ENCODE peak calls at places on chromosome 20, in five cellular contexts. W, Q, D, V and U are unnamed samples.

GRCh38 chr20:20710847-20711315 is 1.6 kb downstream of the RALGAPA2 start:
- DNase-seq in D (no peak), Q (no peak), W (peak), V (no peak), U (no peak)

GRCh38 chr20:41467690-41468089 is 101.1 kb upstream of the EMILIN3 start:
- DNase-seq in D (no peak), W (no peak), V (no peak), Q (no peak), U (no peak)

GRCh38 chr20:2993250-2993649 is 50.2 kb upstream of the GNRH2 start:
- DNase-seq in Q (no peak), D (no peak), V (no peak), W (no peak), U (no peak)

GRCh38 chr20:11982289-11982957 is 64.7 kb downstream of the BTBD3 start:
- DNase-seq in W (no peak), Q (no peak), D (peak), V (no peak), U (no peak)

GRCh38 chr20:58483470-58483869 is 31.7 kb downstream of the APCDD1L start:
- DNase-seq in D (no peak), V (no peak), Q (no peak), W (no peak), U (no peak)

GRCh38 chr20:20034486-20034885 is 17.3 kb downstream of the NAA20 start:
- DNase-seq in Q (no peak), W (no peak), V (no peak), D (no peak), U (no peak)

GRCh38 chr20:59692139-59692538 is 87.8 kb downstream of the PHACTR3 start:
- DNase-seq in D (no peak), W (no peak), Q (peak), V (no peak), U (no peak)

GRCh38 chr20:37355252-37356180 is 9.6 kb downstream of the SRC start:
- DNase-seq in Q (no peak), V (no peak), D (no peak), W (no peak), U (no peak)

GRCh38 chr20:63591147-63591533 is 17.1 kb upstream of the HELZ2 start:
- DNase-seq in W (no peak), D (no peak), V (no peak), Q (no peak), U (no peak)

GRCh38 chr20:47805951-47806350 is 20.7 kb upstream of the SULF2 start:
- DNase-seq in W (no peak), D (no peak), Q (no peak), V (no peak), U (no peak)

GRCh38 chr20:10578607-10579006 is 95.2 kb downstream of the JAG1 start:
- DNase-seq in W (no peak), V (no peak), Q (no peak), D (peak), U (no peak)

GRCh38 chr20:29689411-29690225 is 1567.8 kb upstream of the DEFB115 start:
- DNase-seq in W (no peak), V (no peak), D (no peak), Q (peak), U (no peak)

GRCh38 chr20:41308290-41308691 is 9.2 kb downstream of the ZHX3 start:
- DNase-seq in D (no peak), Q (no peak), W (no peak), V (peak), U (no peak)

GRCh38 chr20:33372993-33373441 is 28.3 kb downstream of the CDK5RAP1 start:
- DNase-seq in W (no peak), Q (no peak), V (no peak), D (no peak), U (no peak)

GRCh38 chr20:35698298-35699126 is 640 bp downstream of the NFS1 start:
- DNase-seq in D (no peak), Q (peak), V (no peak), W (peak), U (no peak)

GRCh38 chr20:10307359-10307735 is 88.7 kb downstream of the SNAP25 start:
- DNase-seq in D (no peak), V (no peak), W (no peak), Q (no peak), U (no peak)

GRCh38 chr20:2234788-2235187 is 61.0 kb upstream of the TGM3 start:
- DNase-seq in Q (no peak), V (no peak), W (no peak), D (no peak), U (no peak)

GRCh38 chr20:41030536-41031242 is 2.1 kb downstream of the TOP1 start:
- DNase-seq in W (no peak), D (no peak), V (no peak), Q (peak), U (no peak)

GRCh38 chr20:24768977-24769675 is 179.9 kb upstream of the CST7 start:
- DNase-seq in W (no peak), Q (no peak), V (no peak), D (no peak), U (no peak)

GRCh38 chr20:1002682-1003561 is 811 bp upstream of the RSPO4 start:
- DNase-seq in D (no peak), W (no peak), V (no peak), Q (no peak), U (no peak)
- H3K4me3 ChIP-seq in D (peak), W (no peak), V (peak), Q (no peak), U (no peak)

GRCh38 chr20:52859156-52859887 is 112.8 kb upstream of the TSHZ2 start:
- DNase-seq in Q (peak), D (no peak), W (no peak), V (no peak), U (no peak)
- TF ChIP-seq CTCF in Q (no peak), D (no peak), W (no peak), V (no peak), U (no peak)

GRCh38 chr20:56540415-56540814 is 7.4 kb downstream of the FAM209B start:
- DNase-seq in D (no peak), Q (no peak), W (no peak), V (no peak), U (no peak)
- H3K4me3 ChIP-seq in D (no peak), Q (no peak), W (no peak), V (no peak), U (no peak)

DNA sequence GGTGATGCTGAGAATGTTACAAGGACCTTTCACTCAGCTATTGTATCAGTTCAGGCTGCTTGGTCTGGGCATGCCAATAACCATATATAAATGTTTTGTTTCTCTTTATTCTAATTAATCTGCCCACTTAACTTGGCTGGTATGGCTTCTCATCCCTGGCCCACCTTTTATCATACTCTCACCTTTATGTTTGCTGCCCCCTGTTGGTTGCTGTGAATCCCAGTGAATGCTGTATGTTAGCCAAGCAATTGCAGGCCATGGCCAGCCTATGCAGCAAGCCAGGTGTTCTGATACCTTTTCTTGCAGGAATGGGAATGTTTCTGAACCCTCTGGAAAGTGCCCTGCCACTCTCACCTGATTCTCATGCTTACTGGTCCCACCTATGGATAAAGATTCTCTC is 54.6 kb downstream of the PCSK2 start:
- DNase-seq in Q (peak), W (peak), D (peak), V (no peak), U (no peak)
- TF ChIP-seq CTCF in Q (no peak), W (no peak), D (peak), V (peak), U (peak)

GRCh38 chr20:61459705-61460104 is 207.6 kb downstream of the CDH4 start:
- DNase-seq in D (no peak), V (no peak), W (no peak), Q (no peak), U (no peak)
- H3K4me3 ChIP-seq in D (no peak), V (no peak), W (no peak), Q (no peak), U (no peak)

DNA sequence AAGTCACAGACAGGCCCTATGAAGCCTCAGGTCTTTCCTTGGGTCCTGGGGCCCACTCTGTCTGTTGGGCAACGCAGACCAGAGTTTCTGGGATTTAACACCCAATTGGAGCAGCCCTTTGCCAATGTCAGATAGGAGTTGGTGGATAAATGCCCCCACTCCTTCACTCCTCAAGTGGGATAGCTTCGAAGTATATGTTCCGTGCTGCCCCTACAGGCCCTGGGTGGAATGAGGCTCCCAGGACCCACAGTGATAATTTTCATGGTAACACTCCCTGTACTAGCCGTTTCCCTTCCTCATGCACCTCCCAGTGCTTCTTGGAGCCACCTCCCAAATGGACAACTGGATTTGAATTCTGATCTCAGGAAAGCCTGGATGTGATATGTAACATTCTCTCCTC is 145.4 kb downstream of the FOXA2 start:
- DNase-seq in Q (no peak), V (no peak), W (no peak), D (peak), U (no peak)
- TF ChIP-seq CTCF in Q (no peak), V (no peak), W (no peak), D (no peak), U (no peak)

GRCh38 chr20:31674895-31675827 is 37.4 kb downstream of the COX4I2 start:
- DNase-seq in Q (peak), W (peak), V (no peak), D (no peak), U (peak)

GRCh38 chr20:31676534-31677030 is 38.9 kb downstream of the COX4I2 start:
- DNase-seq in Q (no peak), D (no peak), W (no peak), V (no peak), U (no peak)

GRCh38 chr20:31675828-31676533 is 38.3 kb downstream of the COX4I2 start:
- DNase-seq in D (no peak), Q (peak), V (no peak), W (peak), U (no peak)

GRCh38 chr20:31673435-31673834 is 35.7 kb downstream of the COX4I2 start:
- DNase-seq in D (no peak), V (no peak), W (no peak), Q (no peak), U (no peak)

GRCh38 chr20:31673943-31674463 is 36.3 kb downstream of the COX4I2 start:
- DNase-seq in V (no peak), W (no peak), D (no peak), Q (no peak), U (no peak)
- H3K4me3 ChIP-seq in V (no peak), W (no peak), D (no peak), Q (no peak), U (no peak)

DNA sequence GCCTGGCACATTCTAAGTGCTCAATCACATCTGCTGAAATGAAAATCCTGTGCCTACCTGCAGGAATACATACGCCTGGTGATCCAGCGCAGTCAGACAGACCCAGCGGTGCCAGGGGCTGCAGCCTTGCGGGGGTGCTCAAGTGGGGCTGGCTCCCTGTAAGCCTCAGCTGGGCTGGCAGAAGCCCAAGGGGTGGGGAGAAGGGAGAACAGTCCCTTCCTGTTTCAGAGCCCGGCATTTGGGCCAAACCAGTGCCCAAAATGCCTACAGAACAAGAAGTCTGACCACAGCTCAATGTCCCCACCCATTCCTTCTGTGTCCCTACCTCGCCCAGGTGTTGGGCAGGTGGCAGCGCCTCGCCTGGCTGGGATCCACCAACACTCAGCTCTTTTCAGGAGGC is 22.6 kb downstream of the KCNK15 start:
- DNase-seq in W (no peak), D (no peak), V (no peak), Q (no peak), U (no peak)
- TF ChIP-seq CTCF in W (no peak), D (no peak), V (no peak), Q (no peak), U (no peak)

GRCh38 chr20:5654557-5654956 is 95.6 kb upstream of the SHLD1 start:
- DNase-seq in Q (no peak), D (peak), W (no peak), V (peak), U (peak)

GRCh38 chr20:5657873-5658200 is 92.4 kb upstream of the SHLD1 start:
- DNase-seq in W (no peak), Q (no peak), V (no peak), D (no peak), U (no peak)

GRCh38 chr20:5658897-5659296 is 91.3 kb upstream of the SHLD1 start:
- DNase-seq in W (peak), D (peak), Q (peak), V (peak), U (no peak)

GRCh38 chr20:5656136-5656535 is 94.1 kb upstream of the SHLD1 start:
- DNase-seq in V (no peak), D (no peak), Q (no peak), W (no peak), U (no peak)

GRCh38 chr20:5657190-5657872 is 92.9 kb upstream of the SHLD1 start:
- DNase-seq in W (peak), D (peak), Q (peak), V (peak), U (peak)
- H3K4me3 ChIP-seq in W (no peak), D (no peak), Q (no peak), V (no peak), U (no peak)